ENCODE peak calls at places on chromosomes 3 and 15, in eight cellular contexts. T, Z, V, W, A, L, M and F are unnamed samples.

GRCh38 chr3:171190668-171191067 is 164.1 kb upstream of the SLC2A2 start:
- DNase-seq in T (peak; percentile 66), Z (no peak), V (peak; percentile 82), W (no peak), A (no peak), L (no peak), M (no peak), F (no peak)

GRCh38 chr3:184788751-184789150 is 23.2 kb upstream of the VPS8 start:
- DNase-seq in T (peak; percentile 59), Z (peak; percentile 72), V (peak; percentile 78), W (no peak), A (no peak), L (no peak), M (no peak), F (no peak)

GRCh38 chr3:38346584-38347410 is at the start of gene XYLB:
- DNase-seq in T (peak; percentile 56), Z (peak; percentile 82), V (peak; percentile 93), W (peak; percentile 36), A (peak; percentile 82), L (peak; percentile 91), M (peak; percentile 44), F (peak; percentile 30)

GRCh38 chr15:67290319-67290718 is 35.7 kb downstream of the IQCH start:
- DNase-seq in T (peak; percentile 31), Z (no peak), V (no peak), W (no peak), A (no peak), L (no peak), M (no peak), F (no peak)

GRCh38 chr3:187639912-187640822 is 30.0 kb downstream of the SST start:
- DNase-seq in T (no peak), Z (no peak), V (no peak), W (no peak), A (no peak), L (no peak), M (no peak), F (no peak)

GRCh38 chr3:135896613-135897012 is 68.9 kb upstream of the PPP2R3A start:
- DNase-seq in T (no peak), Z (peak; percentile 51), V (peak; percentile 64), W (no peak), A (no peak), L (no peak), M (no peak), F (no peak)

GRCh38 chr15:52233405-52233804 is 42.2 kb upstream of the GNB5 start:
- DNase-seq in T (no peak), Z (no peak), V (no peak), W (no peak), A (no peak), L (peak; percentile 43), M (no peak), F (no peak)

GRCh38 chr3:25339220-25339619 is 88.8 kb upstream of the RARB start:
- DNase-seq in T (no peak), Z (no peak), V (no peak), W (no peak), A (no peak), L (no peak), M (no peak), F (no peak)

GRCh38 chr3:111277226-111277625 is 205.6 kb downstream of the NECTIN3 start:
- DNase-seq in T (peak; percentile 21), Z (no peak), V (peak; percentile 37), W (peak; percentile 34), A (no peak), L (no peak), M (no peak), F (no peak)

DNA sequence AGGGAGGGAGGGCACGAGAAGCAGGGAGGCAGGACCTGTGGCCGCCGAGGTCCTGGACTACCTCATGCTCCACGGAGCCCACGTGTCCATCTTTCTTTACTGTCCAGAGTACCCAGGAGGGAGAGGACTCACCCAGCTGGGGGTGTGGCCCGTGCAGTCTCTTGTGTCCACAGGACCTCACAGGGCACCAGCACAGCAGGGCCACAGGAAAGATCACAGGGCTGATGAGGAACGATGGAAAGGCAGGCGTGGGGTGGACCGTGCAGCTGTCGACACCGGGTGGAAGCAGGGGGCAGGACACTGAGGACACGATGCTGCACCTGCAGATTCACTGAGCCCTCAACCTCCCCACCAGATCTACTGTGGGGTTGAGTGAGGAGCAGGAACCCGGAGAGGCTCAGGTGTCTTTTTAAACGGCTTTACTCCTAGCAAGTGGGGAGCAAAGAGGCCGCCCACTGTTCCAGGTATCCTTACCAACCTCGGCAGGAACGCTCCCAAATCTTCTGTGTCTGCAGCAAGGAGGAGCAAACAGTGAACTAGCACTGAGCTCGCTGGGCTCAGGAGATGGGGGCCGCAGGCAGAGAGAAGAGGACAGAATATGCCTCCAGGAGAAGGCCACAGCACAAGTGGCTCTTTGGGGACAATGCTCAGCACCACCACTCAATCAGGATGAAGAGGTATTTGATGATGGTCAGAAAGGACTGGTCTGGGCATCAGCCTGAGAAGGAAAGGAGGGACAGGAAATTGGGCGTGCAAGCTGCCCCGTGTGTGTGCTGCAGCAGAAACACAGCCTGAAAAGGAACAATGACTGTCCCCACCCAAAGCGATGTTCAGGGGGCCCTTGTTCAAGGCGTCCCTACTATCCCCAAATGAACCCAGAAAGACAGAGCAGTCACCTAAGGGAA is 198.8 kb downstream of the XXYLT1 start:
- DNase-seq in T (no peak), Z (no peak), V (no peak), W (no peak), A (peak; percentile 6), L (no peak), M (no peak), F (no peak)
- H3K4me3 ChIP-seq in T (no peak overlapping the region), Z (no peak overlapping the region), V (no peak overlapping the region), W (no peak overlapping the region), A (no peak overlapping the region), L (no peak overlapping the region), M (no peak overlapping the region), F (no peak overlapping the region)

DNA sequence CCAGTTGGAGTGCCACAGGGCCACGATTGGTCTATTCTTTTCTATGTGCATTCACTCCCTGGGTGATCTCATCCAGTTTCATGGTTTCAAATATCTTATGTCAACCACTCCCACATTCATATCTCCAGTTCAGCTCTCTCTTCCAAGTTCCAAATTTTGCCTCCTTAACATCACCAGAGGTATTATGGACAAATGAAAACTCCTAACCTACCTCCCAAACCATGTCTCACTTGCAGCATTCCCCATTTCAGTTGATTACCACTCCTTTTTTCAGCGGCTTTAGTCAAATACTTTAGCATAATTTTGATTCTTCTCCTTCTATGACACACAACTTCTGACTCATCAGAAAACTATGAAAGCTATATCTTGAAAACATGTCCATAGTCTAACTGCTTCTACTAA is 203.1 kb upstream of the SEMA6D start:
- DNase-seq in T (peak; percentile 84), Z (no peak), V (peak; percentile 79), W (peak; percentile 29), A (no peak), L (no peak), M (no peak), F (peak; percentile 35)
- H3K4me3 ChIP-seq in T (no peak overlapping the region), Z (no peak overlapping the region), V (peak overlapping the region; percentile 42), W (no peak overlapping the region), A (no peak overlapping the region), L (no peak overlapping the region), M (no peak overlapping the region), F (no peak overlapping the region)

GRCh38 chr3:158732856-158733200 is 571 bp upstream of the RARRES1 start:
- DNase-seq in T (no peak), Z (no peak), V (no peak), W (no peak), A (no peak), L (no peak), M (no peak), F (no peak)
- H3K4me3 ChIP-seq in T (peak overlapping the region; percentile 40), Z (peak overlapping the region; percentile 58), V (no peak overlapping the region), W (peak overlapping the region; percentile 41), A (peak overlapping the region; percentile 82), L (no peak overlapping the region), M (no peak overlapping the region), F (peak overlapping the region; percentile 55)

GRCh38 chr15:42207674-42208579 is at the start of gene VPS39:
- DNase-seq in T (peak; percentile 76), Z (peak; percentile 73), V (peak; percentile 83), W (peak; percentile 57), A (peak; percentile 86), L (peak; percentile 84), M (peak; percentile 39), F (peak; percentile 54)

GRCh38 chr15:42215854-42216829 is 8.0 kb upstream of the VPS39 start:
- DNase-seq in T (no peak), Z (no peak), V (peak; percentile 18), W (no peak), A (no peak), L (no peak), M (no peak), F (no peak)

GRCh38 chr15:42214600-42214999 is 6.5 kb upstream of the VPS39 start:
- DNase-seq in T (no peak), Z (no peak), V (no peak), W (no peak), A (no peak), L (no peak), M (no peak), F (no peak)

GRCh38 chr15:42213481-42213880 is 5.4 kb upstream of the VPS39 start:
- DNase-seq in T (no peak), Z (no peak), V (no peak), W (no peak), A (no peak), L (no peak), M (no peak), F (no peak)

DNA sequence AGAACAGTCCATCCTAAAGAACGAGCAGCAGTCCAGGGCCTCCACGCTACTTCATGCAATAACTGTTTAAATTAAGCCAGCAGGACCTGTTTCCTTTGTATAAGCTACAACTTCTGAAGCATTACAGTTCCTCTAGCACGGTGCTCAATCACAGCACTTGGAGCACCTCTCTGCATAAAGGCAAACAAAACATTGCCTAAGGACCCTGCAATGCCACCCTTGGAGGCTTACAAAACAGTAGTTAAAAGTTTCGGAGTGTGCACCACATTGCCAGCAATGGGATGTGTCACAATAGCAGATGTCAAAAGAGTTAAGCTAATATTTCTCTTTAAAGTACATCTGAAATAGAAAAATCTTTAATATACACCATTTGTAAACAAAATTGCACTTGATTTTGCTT is 2.6 kb upstream of the VPS39 start:
- DNase-seq in T (no peak), Z (no peak), V (no peak), W (no peak), A (no peak), L (no peak), M (no peak), F (no peak)
- H3K4me3 ChIP-seq in T (no peak overlapping the region), Z (no peak overlapping the region), V (no peak overlapping the region), W (no peak overlapping the region), A (no peak overlapping the region), L (no peak overlapping the region), M (no peak overlapping the region), F (no peak overlapping the region)

GRCh38 chr15:69141833-69142232 is 18.6 kb upstream of the GLCE start:
- DNase-seq in T (no peak), Z (no peak), V (no peak), W (no peak), A (no peak), L (no peak), M (no peak), F (no peak)

GRCh38 chr15:69140306-69140705 is 20.1 kb upstream of the GLCE start:
- DNase-seq in T (no peak), Z (no peak), V (no peak), W (no peak), A (no peak), L (no peak), M (no peak), F (no peak)

GRCh38 chr15:69141286-69141701 is 19.1 kb upstream of the GLCE start:
- DNase-seq in T (no peak), Z (no peak), V (peak; percentile 55), W (no peak), A (no peak), L (no peak), M (no peak), F (no peak)

GRCh38 chr15:69134841-69135240 is 25.6 kb upstream of the GLCE start:
- DNase-seq in T (no peak), Z (no peak), V (no peak), W (no peak), A (no peak), L (no peak), M (no peak), F (no peak)

GRCh38 chr15:69138963-69139362 is 21.5 kb upstream of the GLCE start:
- DNase-seq in T (no peak), Z (no peak), V (no peak), W (no peak), A (no peak), L (no peak), M (no peak), F (no peak)
- H3K4me3 ChIP-seq in T (no peak overlapping the region), Z (no peak overlapping the region), V (no peak overlapping the region), W (no peak overlapping the region), A (no peak overlapping the region), L (no peak overlapping the region), M (no peak overlapping the region), F (no peak overlapping the region)